ENCODE peak calls at places on chromosomes 12 and 14, in six cellular contexts. One of them, this sample, is unnamed.

GRCh38 chr14:94125659-94126418 is 3.6 kb downstream of the IFI27L2 start:
- DNase-seq in fibroblast of pulmonary artery: no peak
- DNase-seq in astrocyte of the spinal cord: no peak
- DNase-seq in fibroblast of lung: no peak
- DNase-seq in lower lobe of right lung: no peak
- DNase-seq in psoas muscle: no peak
- DNase-seq in this sample: peak; percentile 36

GRCh38 chr12:92506460-92506859 is 196.3 kb upstream of the PLEKHG7 start:
- DNase-seq in fibroblast of pulmonary artery: no peak
- DNase-seq in astrocyte of the spinal cord: no peak
- DNase-seq in fibroblast of lung: no peak
- DNase-seq in lower lobe of right lung: no peak
- DNase-seq in psoas muscle: no peak
- DNase-seq in this sample: no peak

GRCh38 chr12:56678852-56679251 is 9.2 kb downstream of the PTGES3 start:
- DNase-seq in fibroblast of pulmonary artery: no peak
- DNase-seq in astrocyte of the spinal cord: no peak
- DNase-seq in fibroblast of lung: no peak
- DNase-seq in lower lobe of right lung: no peak
- DNase-seq in psoas muscle: no peak
- DNase-seq in this sample: peak; percentile 42

GRCh38 chr14:98953544-98954346 is 318.3 kb downstream of the BCL11B start:
- DNase-seq in fibroblast of pulmonary artery: peak; percentile 33
- DNase-seq in astrocyte of the spinal cord: peak; percentile 29
- DNase-seq in fibroblast of lung: peak; percentile 86
- DNase-seq in lower lobe of right lung: no peak
- DNase-seq in psoas muscle: peak; percentile 89
- DNase-seq in this sample: peak; percentile 91

GRCh38 chr12:99390707-99391106 is 256.8 kb upstream of the GARIN6 start:
- DNase-seq in fibroblast of pulmonary artery: no peak
- DNase-seq in astrocyte of the spinal cord: no peak
- DNase-seq in fibroblast of lung: no peak
- DNase-seq in lower lobe of right lung: no peak
- DNase-seq in psoas muscle: peak; percentile 7
- DNase-seq in this sample: no peak

GRCh38 chr14:26522985-26523384 is 74.8 kb downstream of the NOVA1 start:
- DNase-seq in fibroblast of pulmonary artery: peak; percentile 33
- DNase-seq in astrocyte of the spinal cord: peak; percentile 88
- DNase-seq in fibroblast of lung: peak; percentile 93
- DNase-seq in lower lobe of right lung: no peak
- DNase-seq in psoas muscle: no peak
- DNase-seq in this sample: no peak

GRCh38 chr14:88045705-88046104 is 40.8 kb downstream of the GPR65 start:
- DNase-seq in fibroblast of pulmonary artery: no peak
- DNase-seq in astrocyte of the spinal cord: no peak
- DNase-seq in fibroblast of lung: no peak
- DNase-seq in lower lobe of right lung: peak; percentile 47
- DNase-seq in psoas muscle: peak; percentile 12
- DNase-seq in this sample: no peak

GRCh38 chr14:91374897-91375747 is 42.5 kb downstream of the CCDC88C start:
- DNase-seq in fibroblast of pulmonary artery: no peak
- DNase-seq in astrocyte of the spinal cord: no peak
- DNase-seq in fibroblast of lung: no peak
- DNase-seq in lower lobe of right lung: no peak
- DNase-seq in psoas muscle: no peak
- DNase-seq in this sample: no peak

GRCh38 chr14:59185676-59186075 is 2.8 kb upstream of the DAAM1 start:
- DNase-seq in fibroblast of pulmonary artery: no peak
- DNase-seq in astrocyte of the spinal cord: no peak
- DNase-seq in fibroblast of lung: no peak
- DNase-seq in lower lobe of right lung: no peak
- DNase-seq in psoas muscle: no peak
- DNase-seq in this sample: no peak

GRCh38 chr14:74705607-74706006 is 7.3 kb downstream of the AREL1 start:
- DNase-seq in fibroblast of pulmonary artery: no peak
- DNase-seq in astrocyte of the spinal cord: no peak
- DNase-seq in fibroblast of lung: no peak
- DNase-seq in lower lobe of right lung: no peak
- DNase-seq in psoas muscle: no peak
- DNase-seq in this sample: no peak

GRCh38 chr14:41749425-41749824 is 142.7 kb downstream of the LRFN5 start:
- DNase-seq in fibroblast of pulmonary artery: peak; percentile 30
- DNase-seq in astrocyte of the spinal cord: peak; percentile 43
- DNase-seq in fibroblast of lung: peak; percentile 40
- DNase-seq in lower lobe of right lung: no peak
- DNase-seq in psoas muscle: no peak
- DNase-seq in this sample: no peak

GRCh38 chr12:101697930-101698781 is 716 bp downstream of the CHPT1 start:
- DNase-seq in fibroblast of pulmonary artery: peak; percentile 31
- DNase-seq in astrocyte of the spinal cord: peak; percentile 26
- DNase-seq in fibroblast of lung: peak; percentile 31
- DNase-seq in lower lobe of right lung: peak; percentile 70
- DNase-seq in psoas muscle: peak; percentile 70
- DNase-seq in this sample: peak; percentile 63

GRCh38 chr14:30355431-30355913 is 203.5 kb upstream of the G2E3 start:
- DNase-seq in fibroblast of pulmonary artery: peak; percentile 1
- DNase-seq in astrocyte of the spinal cord: no peak
- DNase-seq in fibroblast of lung: peak; percentile 0
- DNase-seq in lower lobe of right lung: no peak
- DNase-seq in psoas muscle: no peak
- DNase-seq in this sample: no peak

GRCh38 chr12:53223006-53223305 is 9.1 kb downstream of the RARG start:
- DNase-seq in fibroblast of pulmonary artery: no peak
- DNase-seq in astrocyte of the spinal cord: no peak
- DNase-seq in fibroblast of lung: no peak
- DNase-seq in lower lobe of right lung: peak; percentile 10
- DNase-seq in psoas muscle: no peak
- DNase-seq in this sample: no peak

GRCh38 chr12:104347374-104348075 is 44.0 kb downstream of the EID3 start:
- DNase-seq in fibroblast of pulmonary artery: no peak
- DNase-seq in astrocyte of the spinal cord: peak; percentile 19
- DNase-seq in fibroblast of lung: no peak
- DNase-seq in lower lobe of right lung: no peak
- DNase-seq in psoas muscle: no peak
- DNase-seq in this sample: no peak

GRCh38 chr12:139585-139984 is 73.0 kb downstream of the IQSEC3 start:
- DNase-seq in fibroblast of pulmonary artery: no peak
- DNase-seq in astrocyte of the spinal cord: no peak
- DNase-seq in fibroblast of lung: peak; percentile 1
- DNase-seq in lower lobe of right lung: peak; percentile 34
- DNase-seq in psoas muscle: no peak
- DNase-seq in this sample: no peak
- H3K4me3 ChIP-seq in fibroblast of pulmonary artery: no peak overlapping the region
- H3K4me3 ChIP-seq in astrocyte of the spinal cord: no peak overlapping the region
- H3K4me3 ChIP-seq in fibroblast of lung: no peak overlapping the region
- H3K4me3 ChIP-seq in lower lobe of right lung: peak overlapping the region; percentile 44
- H3K4me3 ChIP-seq in psoas muscle: peak overlapping the region; percentile 47
- H3K4me3 ChIP-seq in this sample: no peak overlapping the region

DNA sequence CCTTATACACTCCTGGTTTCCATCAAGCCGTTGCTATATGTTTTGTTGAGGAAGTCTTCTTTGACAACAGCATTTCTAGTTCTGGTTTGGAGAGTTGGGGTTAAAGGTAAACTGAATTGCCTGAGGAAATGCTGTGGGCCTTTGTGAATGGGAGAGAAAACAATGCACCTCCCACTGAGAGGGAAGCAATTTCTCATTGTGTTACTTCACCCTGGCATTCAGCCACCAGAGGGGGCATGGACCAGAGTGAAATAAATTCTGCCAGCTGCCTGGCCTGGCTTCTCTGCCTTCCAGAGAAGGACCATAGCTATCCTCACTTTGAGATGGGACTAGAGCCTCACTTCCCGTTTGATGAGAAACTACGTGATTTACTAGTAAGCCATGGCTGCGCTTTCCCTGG is 475.3 kb downstream of the EGLN3 start:
- DNase-seq in fibroblast of pulmonary artery: peak; percentile 79
- DNase-seq in astrocyte of the spinal cord: peak; percentile 49
- DNase-seq in fibroblast of lung: peak; percentile 6
- DNase-seq in lower lobe of right lung: no peak
- DNase-seq in psoas muscle: no peak
- DNase-seq in this sample: no peak
- TF ChIP-seq CTCF in fibroblast of pulmonary artery: peak; percentile 47
- TF ChIP-seq CTCF in astrocyte of the spinal cord: peak; percentile 31
- TF ChIP-seq CTCF in fibroblast of lung: peak; percentile 24
- TF ChIP-seq CTCF in lower lobe of right lung: peak; percentile 21
- TF ChIP-seq CTCF in psoas muscle: no peak
- TF ChIP-seq CTCF in this sample: peak; percentile 43

DNA sequence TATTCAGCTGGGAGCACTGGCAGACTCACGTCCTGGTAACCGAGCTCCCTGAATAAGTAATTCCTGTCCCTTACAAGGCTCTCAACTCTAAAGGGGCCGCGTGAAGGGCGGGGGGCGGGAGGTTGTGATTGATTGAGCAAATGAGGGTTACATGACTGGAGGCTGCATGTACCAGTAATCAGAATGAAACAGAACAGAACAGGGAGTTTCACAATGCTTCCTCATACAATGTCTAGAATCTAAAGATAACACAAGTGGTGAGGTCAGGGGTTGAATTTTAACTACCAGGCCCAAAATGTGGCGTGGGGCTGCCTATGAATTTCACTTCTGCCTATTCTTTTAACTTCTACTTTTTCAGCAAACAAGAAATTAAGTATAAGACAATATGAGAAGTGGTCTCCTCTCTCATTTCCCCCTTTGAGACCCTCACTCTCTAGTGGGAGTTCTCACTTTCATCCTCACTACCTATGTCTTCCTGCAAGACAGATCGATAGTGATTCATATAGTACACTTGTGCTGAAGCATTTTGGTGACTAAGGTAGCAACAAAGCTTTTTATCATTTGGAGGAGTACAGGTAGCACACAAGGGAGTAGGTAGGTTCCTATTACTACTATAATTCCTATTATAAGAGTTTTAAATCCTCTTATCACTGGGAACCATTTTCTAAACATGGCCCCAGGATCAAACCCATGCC is 239.8 kb downstream of the KTN1 start:
- DNase-seq in fibroblast of pulmonary artery: peak; percentile 45
- DNase-seq in astrocyte of the spinal cord: no peak
- DNase-seq in fibroblast of lung: no peak
- DNase-seq in lower lobe of right lung: no peak
- DNase-seq in psoas muscle: no peak
- DNase-seq in this sample: no peak
- H3K4me3 ChIP-seq in fibroblast of pulmonary artery: no peak overlapping the region
- H3K4me3 ChIP-seq in astrocyte of the spinal cord: no peak overlapping the region
- H3K4me3 ChIP-seq in fibroblast of lung: no peak overlapping the region
- H3K4me3 ChIP-seq in lower lobe of right lung: no peak overlapping the region
- H3K4me3 ChIP-seq in psoas muscle: no peak overlapping the region
- H3K4me3 ChIP-seq in this sample: no peak overlapping the region

GRCh38 chr14:95293474-95293873 is 26.2 kb downstream of the CLMN start:
- DNase-seq in fibroblast of pulmonary artery: no peak
- DNase-seq in astrocyte of the spinal cord: no peak
- DNase-seq in fibroblast of lung: no peak
- DNase-seq in lower lobe of right lung: no peak
- DNase-seq in psoas muscle: no peak
- DNase-seq in this sample: no peak
- TF ChIP-seq CTCF in fibroblast of pulmonary artery: no peak
- TF ChIP-seq CTCF in astrocyte of the spinal cord: no peak
- TF ChIP-seq CTCF in fibroblast of lung: no peak
- TF ChIP-seq CTCF in lower lobe of right lung: no peak
- TF ChIP-seq CTCF in psoas muscle: no peak
- TF ChIP-seq CTCF in this sample: no peak

DNA sequence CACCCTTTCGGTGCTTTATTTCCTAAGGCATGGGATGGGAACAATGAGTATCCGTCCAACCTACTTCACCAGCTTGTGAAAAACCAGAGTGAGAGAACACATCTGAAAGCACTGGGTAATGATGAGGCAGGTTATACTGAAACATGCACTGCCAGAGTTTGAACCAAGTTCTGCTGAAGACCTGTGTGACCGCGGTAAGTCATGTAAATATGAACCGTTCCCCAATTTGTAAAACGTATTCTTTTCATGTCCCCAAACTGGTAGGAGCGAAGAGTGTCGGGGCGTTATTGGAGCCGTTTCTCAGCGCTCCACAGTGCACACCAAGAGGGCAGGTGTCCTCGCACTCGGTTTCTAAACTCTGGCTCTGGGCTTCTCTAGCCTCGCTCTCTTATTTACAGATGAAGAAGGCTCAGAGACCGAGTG is 788 bp upstream of the NGDN start:
- DNase-seq in fibroblast of pulmonary artery: no peak
- DNase-seq in astrocyte of the spinal cord: no peak
- DNase-seq in fibroblast of lung: no peak
- DNase-seq in lower lobe of right lung: no peak
- DNase-seq in psoas muscle: no peak
- DNase-seq in this sample: no peak
- H3K4me3 ChIP-seq in fibroblast of pulmonary artery: peak overlapping the region; percentile 87
- H3K4me3 ChIP-seq in astrocyte of the spinal cord: peak overlapping the region; percentile 92
- H3K4me3 ChIP-seq in fibroblast of lung: peak overlapping the region; percentile 41
- H3K4me3 ChIP-seq in lower lobe of right lung: peak overlapping the region; percentile 97
- H3K4me3 ChIP-seq in psoas muscle: peak overlapping the region; percentile 86
- H3K4me3 ChIP-seq in this sample: peak overlapping the region; percentile 78

DNA sequence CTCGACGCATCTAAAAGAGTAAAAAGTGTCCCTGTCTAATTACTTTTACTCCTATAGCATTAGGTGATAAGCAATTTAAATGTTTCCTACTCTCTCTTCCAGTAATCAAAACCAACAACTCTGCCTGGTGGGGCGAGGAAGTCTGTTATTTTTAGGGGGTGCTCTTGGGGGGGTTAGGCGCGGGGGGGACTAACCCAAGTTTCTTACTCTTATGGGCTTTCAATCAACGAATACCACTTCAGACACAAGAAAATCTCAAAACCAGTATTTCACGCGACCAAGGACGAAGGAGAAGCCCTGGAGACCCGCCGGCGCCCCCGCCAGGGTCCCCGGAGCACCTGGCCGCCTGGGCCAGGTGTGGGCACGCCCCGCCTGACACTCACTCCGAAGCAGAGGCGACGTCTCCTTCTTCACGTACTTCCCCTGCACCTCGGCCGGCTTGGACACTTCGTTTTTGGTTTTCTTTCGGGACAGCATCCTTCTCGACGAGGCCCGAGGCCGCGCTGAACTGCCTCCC is 557 bp downstream of the SAV1 start:
- DNase-seq in fibroblast of pulmonary artery: no peak
- DNase-seq in astrocyte of the spinal cord: no peak
- DNase-seq in fibroblast of lung: no peak
- DNase-seq in lower lobe of right lung: no peak
- DNase-seq in psoas muscle: no peak
- DNase-seq in this sample: no peak
- TF ChIP-seq CTCF in fibroblast of pulmonary artery: no peak
- TF ChIP-seq CTCF in astrocyte of the spinal cord: no peak
- TF ChIP-seq CTCF in fibroblast of lung: no peak
- TF ChIP-seq CTCF in lower lobe of right lung: no peak
- TF ChIP-seq CTCF in psoas muscle: no peak
- TF ChIP-seq CTCF in this sample: no peak

GRCh38 chr14:62988967-62989366 is 56.3 kb downstream of the KCNH5 start:
- DNase-seq in fibroblast of pulmonary artery: peak; percentile 2
- DNase-seq in astrocyte of the spinal cord: peak; percentile 29
- DNase-seq in fibroblast of lung: peak; percentile 59
- DNase-seq in lower lobe of right lung: no peak
- DNase-seq in psoas muscle: no peak
- DNase-seq in this sample: no peak
- H3K4me3 ChIP-seq in fibroblast of pulmonary artery: no peak overlapping the region
- H3K4me3 ChIP-seq in astrocyte of the spinal cord: no peak overlapping the region
- H3K4me3 ChIP-seq in fibroblast of lung: no peak overlapping the region
- H3K4me3 ChIP-seq in lower lobe of right lung: no peak overlapping the region
- H3K4me3 ChIP-seq in psoas muscle: no peak overlapping the region
- H3K4me3 ChIP-seq in this sample: no peak overlapping the region

This sample was measured in right atrium auricular region.